ENCODE peak calls at places on chromosome 4, in ten cellular contexts. T is activated CD4-positive, alpha-beta T cell treated with anti-CD3 and anti-CD28 coated beads, Interleukin-2, amount 50 U/mL, for 1 hour; E is sciatic nerve; A is GM10248; Z is tibial artery; R is mesenteric fat pad; S is substantia nigra; K is nucleus accumbens; X is stimulated activated CD8-positive, alpha-beta memory T cell treated with anti-CD3 and anti-CD28 coated beads, Interleukin-2, amount 100 ng/mL, for 48 hours; Y is T-helper 9 cell. C is an unnamed sample.
A peak's percentile ranks its signal among the peaks of the same experiment; 100 is the strongest.

GRCh38 chr4:82679531-82679930 is 117.7 kb upstream of the TMEM150C start:
- DNase-seq in K (no peak), E (no peak), S (no peak), Z (no peak), X (no peak), Y (no peak), R (no peak), A (no peak), T (no peak), C (no peak)

GRCh38 chr4:1493540-1494287 is 87.5 kb upstream of the NKX1-1 start:
- DNase-seq in X (no peak), Z (peak; percentile 57), E (no peak), K (no peak), A (no peak), R (no peak), S (no peak), T (no peak), Y (no peak), C (no peak)

GRCh38 chr4:94746746-94747145 is 11.0 kb upstream of the BMPR1B start:
- DNase-seq in E (no peak), A (no peak), R (no peak), Y (no peak), T (no peak), K (no peak), X (no peak), Z (no peak), S (no peak), C (no peak)

GRCh38 chr4:7759221-7759620 is 180.4 kb downstream of the AFAP1 start:
- DNase-seq in K (no peak), X (peak; percentile 31), S (no peak), A (no peak), E (no peak), Y (peak; percentile 19), T (peak; percentile 54), R (no peak), Z (no peak), C (no peak)

GRCh38 chr4:36677122-36677521 is 395.7 kb downstream of the DTHD1 start:
- DNase-seq in T (no peak), A (no peak), R (no peak), S (no peak), Y (no peak), K (no peak), Z (no peak), X (no peak), E (no peak), C (no peak)

GRCh38 chr4:88690355-88690754 is 7.3 kb downstream of the NAP1L5 start:
- DNase-seq in X (no peak), E (no peak), S (no peak), A (no peak), Z (no peak), T (no peak), Y (no peak), K (no peak), R (no peak), C (no peak)

GRCh38 chr4:22962186-22962786 is 269.5 kb downstream of the GBA3 start:
- DNase-seq in K (no peak), E (no peak), R (no peak), X (no peak), Y (no peak), S (no peak), A (no peak), T (no peak), Z (no peak), C (peak; percentile 11)

GRCh38 chr4:82372874-82373815 is 646 bp downstream of the HNRNPD start:
- DNase-seq in S (peak; percentile 51), Z (peak; percentile 87), A (peak; percentile 63), Y (peak; percentile 58), X (peak; percentile 72), K (no peak), T (peak; percentile 62), E (peak; percentile 81), R (peak; percentile 92), C (peak; percentile 94)

GRCh38 chr4:20318011-20318898 is 66.5 kb downstream of the SLIT2 start:
- DNase-seq in A (no peak), E (no peak), K (no peak), R (no peak), Z (no peak), Y (no peak), T (no peak), X (no peak), S (no peak), C (no peak)

GRCh38 chr4:19675172-19675811 is 576.4 kb upstream of the SLIT2 start:
- DNase-seq in R (no peak), X (no peak), Z (peak; percentile 66), S (no peak), E (no peak), T (no peak), K (no peak), Y (no peak), A (no peak), C (no peak)

GRCh38 chr4:112523764-112524505 is 8.0 kb upstream of the NEUROG2 start:
- DNase-seq in A (peak; percentile 87), X (peak; percentile 76), S (no peak), Z (no peak), K (no peak), E (peak; percentile 77), T (peak; percentile 69), R (no peak), Y (peak; percentile 70), C (peak; percentile 89)

GRCh38 chr4:150063128-150063527 is 15.1 kb upstream of the DCLK2 start:
- DNase-seq in K (no peak), R (no peak), A (no peak), E (no peak), S (no peak), X (no peak), T (no peak), Y (no peak), Z (no peak), C (no peak)

GRCh38 chr4:38224850-38225249 is 264.7 kb downstream of the PTTG2 start:
- DNase-seq in X (no peak), R (no peak), A (no peak), Y (no peak), Z (no peak), K (no peak), T (no peak), S (no peak), E (no peak), C (no peak)

GRCh38 chr4:2946812-2947600 is 16.2 kb downstream of the NOP14 start:
- DNase-seq in X (no peak), R (no peak), A (no peak), Z (no peak), Y (no peak), K (no peak), T (no peak), E (no peak), S (no peak), C (no peak)

GRCh38 chr4:14877246-14878220 is 124.7 kb upstream of the CPEB2 start:
- DNase-seq in E (no peak), X (no peak), Z (no peak), K (no peak), Y (no peak), S (no peak), T (no peak), A (no peak), R (no peak), C (peak; percentile 61)

GRCh38 chr4:134471569-134471968 is 270.0 kb upstream of the PABPC4L start:
- DNase-seq in S (no peak), K (no peak), X (no peak), E (no peak), T (no peak), A (no peak), Y (no peak), R (no peak), Z (no peak), C (no peak)

GRCh38 chr4:100483796-100484195 is 34.0 kb downstream of the EMCN start:
- DNase-seq in X (no peak), Z (no peak), K (no peak), E (no peak), R (no peak), S (no peak), T (no peak), Y (no peak), A (no peak), C (no peak)

C was measured in WERI-Rb-1.